ENCODE peak calls at places on chromosomes 4 and X, in seven cellular contexts. R is brain microvascular endothelial cell; V is HCT116; T is WERI-Rb-1; K is uterus; Q is neuronal stem cell; E is CD4-positive, alpha-beta T cell. F is an unnamed sample.

GRCh38 chr4:143700420-143701352 is at the start of gene FREM3:
- DNase-seq in T (peak), V (no peak), Q (peak), K (no peak), R (no peak), E (no peak), F (no peak)

GRCh38 chr4:104795264-104795934 is 300.7 kb upstream of the CXXC4 start:
- DNase-seq in T (no peak), K (no peak), E (no peak), V (no peak), Q (no peak), R (no peak), F (no peak)

GRCh38 chr4:108172780-108173598 is 4.3 kb upstream of the LEF1 start:
- DNase-seq in T (peak), Q (peak), E (peak), K (no peak), V (no peak), R (no peak), F (no peak)

GRCh38 chr4:41692717-41693345 is 55.7 kb downstream of the PHOX2B start:
- DNase-seq in T (peak), R (peak), Q (peak), E (no peak), V (peak), K (peak), F (no peak)

GRCh38 chr4:52028970-52029369 is 8.8 kb upstream of the LRRC66 start:
- DNase-seq in K (no peak), Q (no peak), V (no peak), R (peak), E (no peak), T (no peak), F (no peak)

GRCh38 chr4:189267312-189267965 is 673.2 kb upstream of the FRG1 start:
- DNase-seq in K (no peak), V (no peak), Q (no peak), T (no peak), E (no peak), R (no peak), F (no peak)

GRCh38 chrX:153700967-153701366 is 13.2 kb downstream of the SLC6A8 start:
- DNase-seq in V (no peak), E (no peak), Q (no peak), T (no peak), R (no peak), K (no peak), F (no peak)

GRCh38 chrX:151488677-151489076 is 74.8 kb upstream of the PASD1 start:
- DNase-seq in R (no peak), T (peak), E (no peak), Q (no peak), K (no peak), V (peak), F (no peak)

GRCh38 chrX:130482871-130483270 is 81.1 kb downstream of the RBMX2 start:
- DNase-seq in E (no peak), T (peak), V (no peak), K (no peak), Q (no peak), R (no peak), F (no peak)

GRCh38 chr4:185831125-185831815 is 19.3 kb upstream of the SORBS2 start:
- DNase-seq in R (no peak), V (no peak), K (no peak), E (no peak), Q (no peak), T (no peak), F (no peak)

GRCh38 chr4:7648813-7649395 is 214.2 kb upstream of the PSAPL1 start:
- DNase-seq in E (no peak), K (no peak), T (no peak), Q (no peak), V (no peak), R (no peak), F (no peak)

GRCh38 chr4:122017296-122017695 is 65.4 kb upstream of the TRPC3 start:
- DNase-seq in K (no peak), R (no peak), Q (no peak), E (no peak), T (no peak), V (no peak), F (no peak)

GRCh38 chr4:158624889-158625478 is 46.7 kb downstream of the C4orf46 start:
- DNase-seq in R (no peak), V (peak), Q (peak), K (no peak), E (no peak), T (no peak), F (peak)

GRCh38 chrX:38965883-38966282 is 164.6 kb downstream of the MID1IP1 start:
- DNase-seq in T (peak), K (no peak), Q (peak), V (no peak), R (no peak), E (no peak), F (no peak)

GRCh38 chrX:2351321-2351720 is 149.5 kb downstream of the DHRSX start:
- DNase-seq in R (peak), T (no peak), V (no peak), K (no peak), E (no peak), Q (no peak), F (peak)

GRCh38 chrX:20015422-20015821 is 24.6 kb upstream of the BCLAF3 start:
- DNase-seq in E (no peak), Q (no peak), K (no peak), R (no peak), V (no peak), T (no peak), F (no peak)

GRCh38 chrX:2500091-2500680 is 590 bp downstream of the DHRSX start:
- DNase-seq in K (no peak), R (peak), V (no peak), E (peak), Q (no peak), T (peak), F (no peak)

GRCh38 chrX:9942086-9942485 is 25.1 kb upstream of the CLDN34 start:
- DNase-seq in V (no peak), R (no peak), K (no peak), E (no peak), T (no peak), Q (no peak), F (no peak)
- H3K27ac ChIP-seq in V (no peak), R (no peak), K (no peak), E (no peak), T (no peak), Q (no peak), F (no peak)

GRCh38 chr4:1166509-1167243 is 5.7 kb downstream of the SPON2 start:
- DNase-seq in K (no peak), R (no peak), E (no peak), V (no peak), T (no peak), Q (no peak), F (no peak)
- H3K27ac ChIP-seq in K (peak), R (no peak), E (no peak), V (peak), T (peak), Q (no peak), F (no peak)

GRCh38 chr4:85942107-85942506 is 417.7 kb downstream of the MAPK10 start:
- DNase-seq in Q (no peak), R (no peak), T (no peak), E (no peak), V (no peak), K (no peak), F (no peak)

GRCh38 chr4:85952518-85952917 is 407.3 kb downstream of the MAPK10 start:
- DNase-seq in T (no peak), Q (no peak), V (no peak), R (peak), K (no peak), E (no peak), F (peak)

GRCh38 chr4:85946821-85947220 is 413.0 kb downstream of the MAPK10 start:
- DNase-seq in E (no peak), R (no peak), V (no peak), K (no peak), Q (no peak), T (no peak), F (no peak)
- H3K27ac ChIP-seq in E (no peak), R (no peak), V (no peak), K (no peak), Q (no peak), T (no peak), F (no peak)

GRCh38 chr4:73187325-73187724 is 71.3 kb downstream of the ANKRD17 start:
- DNase-seq in Q (no peak), K (no peak), T (no peak), R (no peak), V (no peak), E (no peak), F (no peak)
- H3K27ac ChIP-seq in Q (no peak), K (no peak), T (no peak), R (peak), V (no peak), E (no peak), F (no peak)

DNA sequence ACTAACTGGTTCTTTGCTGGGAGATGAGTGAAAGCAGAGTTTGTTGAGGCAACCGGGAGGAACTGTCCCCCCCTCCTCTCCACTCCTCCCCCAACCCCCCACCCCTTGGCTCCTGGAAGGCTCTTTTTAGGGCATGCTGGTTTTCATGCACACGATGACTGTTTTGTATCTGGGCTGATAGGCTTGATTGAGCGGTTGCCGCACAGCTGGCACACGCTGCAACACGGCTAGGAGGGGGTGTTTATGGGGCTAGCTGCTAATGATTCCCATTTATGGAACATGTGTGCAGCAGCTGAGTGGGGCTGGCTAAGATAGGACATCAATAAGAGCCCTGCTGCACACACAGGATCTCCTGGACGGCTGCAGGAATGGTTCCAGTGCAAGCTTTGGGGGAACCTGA is 137.3 kb downstream of the SMIM20 start:
- DNase-seq in E (no peak), Q (no peak), T (no peak), K (peak), R (no peak), V (no peak), F (no peak)
- H3K27ac ChIP-seq in E (no peak), Q (no peak), T (no peak), K (peak), R (no peak), V (no peak), F (no peak)

GRCh38 chr4:40149960-40150385 is 46.9 kb upstream of the RHOH start:
- DNase-seq in V (peak), R (peak), Q (peak), T (peak), E (peak), K (peak), F (peak)

GRCh38 chr4:40157444-40157843 is 39.4 kb upstream of the RHOH start:
- DNase-seq in V (no peak), Q (no peak), T (no peak), E (no peak), R (no peak), K (no peak), F (no peak)

GRCh38 chr4:40150932-40151331 is 45.9 kb upstream of the RHOH start:
- DNase-seq in R (no peak), E (no peak), Q (no peak), K (no peak), T (no peak), V (no peak), F (no peak)

GRCh38 chr4:40152642-40153041 is 44.2 kb upstream of the RHOH start:
- DNase-seq in Q (no peak), E (no peak), T (no peak), V (no peak), R (no peak), K (no peak), F (no peak)
- H3K27ac ChIP-seq in Q (no peak), E (no peak), T (no peak), V (no peak), R (no peak), K (no peak), F (no peak)

DNA sequence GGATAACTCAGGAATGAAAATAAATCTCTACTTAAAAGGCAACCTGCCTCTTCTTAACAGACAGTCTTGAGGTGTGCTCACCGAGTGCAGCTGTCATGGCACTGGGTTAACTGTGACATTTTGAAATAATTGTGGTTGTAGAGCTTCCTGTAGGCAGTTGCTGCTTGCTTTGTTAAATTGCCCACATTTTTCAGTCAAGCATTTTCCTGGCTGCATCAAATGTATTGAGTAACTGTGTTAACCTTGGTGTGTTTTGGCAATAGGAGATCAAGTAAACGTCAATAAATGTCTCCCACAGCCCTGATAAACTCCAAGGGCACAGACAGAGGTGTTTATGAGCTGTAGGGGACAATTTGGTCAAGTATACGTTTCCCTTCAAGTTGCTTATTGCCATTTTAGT is 527.3 kb downstream of the C4orf33 start:
- DNase-seq in T (no peak), K (no peak), Q (no peak), R (no peak), E (no peak), V (no peak), F (no peak)
- H3K27ac ChIP-seq in T (no peak), K (no peak), Q (no peak), R (no peak), E (no peak), V (no peak), F (no peak)

GRCh38 chr4:145954924-145955339 is 16.3 kb upstream of the ZNF827 start:
- DNase-seq in T (no peak), K (no peak), Q (no peak), E (no peak), V (peak), R (peak), F (peak)
- H3K27ac ChIP-seq in T (no peak), K (no peak), Q (no peak), E (no peak), V (peak), R (no peak), F (peak)

GRCh38 chrX:25873196-25873595 is 264.9 kb upstream of the MAGEB18 start:
- DNase-seq in R (no peak), V (no peak), T (no peak), K (no peak), Q (no peak), E (no peak), F (peak)
- H3K27ac ChIP-seq in R (no peak), V (no peak), T (no peak), K (no peak), Q (no peak), E (no peak), F (peak)

DNA sequence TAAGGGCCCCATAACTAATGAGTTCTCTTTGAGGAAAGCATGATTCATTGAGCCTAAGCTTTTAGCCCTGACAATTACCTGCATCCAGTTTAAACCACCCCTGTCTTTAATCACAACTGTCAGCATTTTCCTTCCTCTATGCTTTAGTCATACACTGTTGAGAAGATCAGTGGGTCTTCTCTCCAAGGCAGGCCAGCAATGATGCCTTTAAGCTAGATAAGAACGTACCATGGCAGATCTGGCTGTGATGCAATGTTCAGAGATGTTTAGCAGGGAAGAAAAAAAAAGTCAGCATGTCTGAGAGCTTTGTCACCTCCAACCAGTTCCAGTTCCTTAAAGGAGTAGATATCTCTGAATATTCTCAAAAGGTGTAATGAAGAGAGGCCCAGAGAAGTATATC is 179.8 kb upstream of the RASGEF1B start:
- DNase-seq in K (no peak), V (no peak), R (peak), T (no peak), Q (no peak), E (no peak), F (peak)
- H3K27ac ChIP-seq in K (no peak), V (no peak), R (no peak), T (no peak), Q (no peak), E (no peak), F (peak)

F was measured in epithelial cell of prostate.